ENCODE peak calls at places on chromosomes 2 and 18, in four cellular contexts. One of them, this sample, is unnamed.

GRCh38 chr2:68292108-68292710 is 27.5 kb downstream of the CNRIP1 start:
- DNase-seq in HFF-Myc: no peak
- DNase-seq in NCI-H1092: peak
- DNase-seq in ureter: no peak
- DNase-seq in this sample: no peak

GRCh38 chr2:126655500-126656310 is at the start of gene GYPC:
- DNase-seq in NCI-H1092: no peak
- DNase-seq in ureter: peak
- DNase-seq in HFF-Myc: no peak
- DNase-seq in this sample: peak

GRCh38 chr18:58572181-58572580 is 56.7 kb downstream of the ALPK2 start:
- DNase-seq in HFF-Myc: peak
- DNase-seq in ureter: no peak
- DNase-seq in NCI-H1092: no peak
- DNase-seq in this sample: no peak

GRCh38 chr18:32438173-32438572 is 32.5 kb downstream of the GAREM1 start:
- DNase-seq in ureter: no peak
- DNase-seq in HFF-Myc: no peak
- DNase-seq in NCI-H1092: no peak
- DNase-seq in this sample: no peak

GRCh38 chr18:26549103-26549485 is 741 bp upstream of the KCTD1 start:
- DNase-seq in HFF-Myc: no peak
- DNase-seq in NCI-H1092: no peak
- DNase-seq in ureter: peak
- DNase-seq in this sample: peak

GRCh38 chr18:75790821-75791220 is 363.3 kb upstream of the SMIM21 start:
- DNase-seq in ureter: no peak
- DNase-seq in HFF-Myc: no peak
- DNase-seq in NCI-H1092: no peak
- DNase-seq in this sample: no peak

GRCh38 chr2:29841386-29842004 is 79.9 kb downstream of the ALK start:
- DNase-seq in NCI-H1092: no peak
- DNase-seq in HFF-Myc: no peak
- DNase-seq in ureter: no peak
- DNase-seq in this sample: no peak

GRCh38 chr2:3986530-3987258 is 283.3 kb downstream of the DCDC2C start:
- DNase-seq in ureter: no peak
- DNase-seq in HFF-Myc: no peak
- DNase-seq in NCI-H1092: no peak
- DNase-seq in this sample: no peak

GRCh38 chr2:192194065-192194865 is 468 bp downstream of the TMEFF2 start:
- DNase-seq in ureter: no peak
- DNase-seq in HFF-Myc: no peak
- DNase-seq in NCI-H1092: peak
- DNase-seq in this sample: no peak

GRCh38 chr2:20042531-20042930 is 8.9 kb downstream of the LAPTM4A start:
- DNase-seq in ureter: no peak
- DNase-seq in HFF-Myc: no peak
- DNase-seq in NCI-H1092: no peak
- DNase-seq in this sample: no peak

GRCh38 chr2:136068828-136069227 is 49.1 kb downstream of the CXCR4 start:
- DNase-seq in ureter: no peak
- DNase-seq in NCI-H1092: no peak
- DNase-seq in HFF-Myc: no peak
- DNase-seq in this sample: no peak

GRCh38 chr2:63888490-63889402 is 47.0 kb downstream of the UGP2 start:
- DNase-seq in HFF-Myc: peak
- DNase-seq in ureter: no peak
- DNase-seq in NCI-H1092: no peak
- DNase-seq in this sample: peak

GRCh38 chr2:64273524-64274398 is 129.5 kb upstream of the PELI1 start:
- DNase-seq in ureter: no peak
- DNase-seq in NCI-H1092: no peak
- DNase-seq in HFF-Myc: peak
- DNase-seq in this sample: peak

GRCh38 chr2:75079575-75079974 is 119.7 kb downstream of the TACR1 start:
- DNase-seq in NCI-H1092: no peak
- DNase-seq in ureter: no peak
- DNase-seq in HFF-Myc: no peak
- DNase-seq in this sample: no peak

GRCh38 chr2:147449323-147450080 is 395.3 kb upstream of the ACVR2A start:
- DNase-seq in HFF-Myc: no peak
- DNase-seq in ureter: no peak
- DNase-seq in NCI-H1092: no peak
- DNase-seq in this sample: no peak

GRCh38 chr2:201631041-201631440 is 12.3 kb downstream of the TMEM237 start:
- DNase-seq in ureter: no peak
- DNase-seq in NCI-H1092: no peak
- DNase-seq in HFF-Myc: no peak
- DNase-seq in this sample: no peak

GRCh38 chr18:76394780-76395476 is 100.1 kb downstream of the ZNF516 start:
- DNase-seq in HFF-Myc: no peak
- DNase-seq in ureter: peak
- DNase-seq in NCI-H1092: no peak
- DNase-seq in this sample: no peak

GRCh38 chr2:196225213-196225612 is 53.8 kb upstream of the STK17B start:
- DNase-seq in HFF-Myc: no peak
- DNase-seq in ureter: no peak
- DNase-seq in NCI-H1092: no peak
- DNase-seq in this sample: no peak

GRCh38 chr2:100857915-100858314 is 38.0 kb downstream of the NPAS2 start:
- DNase-seq in ureter: no peak
- DNase-seq in NCI-H1092: no peak
- DNase-seq in HFF-Myc: no peak
- DNase-seq in this sample: no peak